ENCODE peak calls at places on chromosomes 1 and 21, in four cellular contexts. R, P, Q and B are unnamed samples.

GRCh38 chr1:60886793-60887331 is 195.5 kb upstream of the NFIA start:
- DNase-seq in R (no peak), P (no peak), Q (no peak), B (peak; percentile 53)

GRCh38 chr1:94274561-94274960 is 37.2 kb upstream of the ARHGAP29 start:
- DNase-seq in R (no peak), P (no peak), Q (no peak), B (no peak)

GRCh38 chr1:198253668-198254067 is 96.9 kb downstream of the NEK7 start:
- DNase-seq in R (no peak), P (peak; percentile 50), Q (no peak), B (no peak)

GRCh38 chr21:28336299-28336698 is 656.4 kb downstream of the LTN1 start:
- DNase-seq in R (peak; percentile 16), P (no peak), Q (no peak), B (no peak)

GRCh38 chr1:33170351-33171274 is 11.2 kb downstream of the TRIM62 start:
- DNase-seq in R (no peak), P (no peak), Q (no peak), B (no peak)

GRCh38 chr21:44296916-44297315 is 2.9 kb upstream of the PFKL start:
- DNase-seq in R (no peak), P (no peak), Q (no peak), B (no peak)

GRCh38 chr1:204295666-204296065 is 64.1 kb downstream of the PLEKHA6 start:
- DNase-seq in R (peak; percentile 68), P (no peak), Q (no peak), B (no peak)

GRCh38 chr1:244234009-244234643 is 183.0 kb downstream of the ZBTB18 start:
- DNase-seq in R (no peak), P (no peak), Q (no peak), B (no peak)

GRCh38 chr1:229318056-229318455 is 24.8 kb downstream of the CCSAP start:
- DNase-seq in R (no peak), P (no peak), Q (no peak), B (no peak)

GRCh38 chr1:32494196-32494595 is 29.3 kb downstream of the ZBTB8B start:
- DNase-seq in R (no peak), P (no peak), Q (no peak), B (no peak)

GRCh38 chr1:193338194-193338593 is 151.8 kb upstream of the B3GALT2 start:
- DNase-seq in R (no peak), P (no peak), Q (no peak), B (no peak)

GRCh38 chr1:79100385-79100784 is 93.9 kb upstream of the ADGRL4 start:
- DNase-seq in R (no peak), P (no peak), Q (no peak), B (no peak)

GRCh38 chr1:43312638-43313515 is 12.1 kb downstream of the TIE1 start:
- DNase-seq in R (no peak), P (no peak), Q (no peak), B (no peak)

GRCh38 chr1:248807067-248807737 is 18.5 kb downstream of the SH3BP5L start:
- DNase-seq in R (peak; percentile 50), P (no peak), Q (peak; percentile 71), B (peak; percentile 66)

GRCh38 chr1:161791889-161792655 is 26.0 kb downstream of the ATF6 start:
- DNase-seq in R (no peak), P (no peak), Q (no peak), B (no peak)

GRCh38 chr1:26159113-26160039 is 497 bp downstream of the FAM110D start:
- DNase-seq in R (no peak), P (no peak), Q (no peak), B (no peak)

GRCh38 chr21:45607021-45607921 is 36.3 kb upstream of the PCBP3 start:
- DNase-seq in R (no peak), P (no peak), Q (no peak), B (no peak)

GRCh38 chr1:225747566-225747965 is 30.1 kb upstream of the SRP9 start:
- DNase-seq in R (no peak), P (no peak), Q (no peak), B (no peak)

GRCh38 chr21:25512095-25513086 is 94.9 kb downstream of the MRPL39 start:
- DNase-seq in R (no peak), P (no peak), Q (no peak), B (no peak)

GRCh38 chr1:24803220-24803619 is 58.0 kb downstream of the CLIC4 start:
- DNase-seq in R (no peak), P (no peak), Q (no peak), B (no peak)

GRCh38 chr1:147243228-147243685 is 773 bp downstream of the CHD1L start:
- DNase-seq in R (peak; percentile 24), P (no peak), Q (no peak), B (peak; percentile 47)

GRCh38 chr1:109713636-109714035 is 1.6 kb downstream of the GSTM5 start:
- DNase-seq in R (no peak), P (no peak), Q (peak; percentile 4), B (no peak)

GRCh38 chr21:42262826-42263225 is 43.9 kb downstream of the ABCG1 start:
- DNase-seq in R (peak; percentile 52), P (no peak), Q (no peak), B (no peak)

GRCh38 chr21:19326581-19327319 is 923.2 kb upstream of the TMPRSS15 start:
- DNase-seq in R (no peak), P (no peak), Q (no peak), B (no peak)

GRCh38 chr21:40227111-40227510 is 359.9 kb downstream of the PCP4 start:
- DNase-seq in R (no peak), P (no peak), Q (no peak), B (no peak)

DNA sequence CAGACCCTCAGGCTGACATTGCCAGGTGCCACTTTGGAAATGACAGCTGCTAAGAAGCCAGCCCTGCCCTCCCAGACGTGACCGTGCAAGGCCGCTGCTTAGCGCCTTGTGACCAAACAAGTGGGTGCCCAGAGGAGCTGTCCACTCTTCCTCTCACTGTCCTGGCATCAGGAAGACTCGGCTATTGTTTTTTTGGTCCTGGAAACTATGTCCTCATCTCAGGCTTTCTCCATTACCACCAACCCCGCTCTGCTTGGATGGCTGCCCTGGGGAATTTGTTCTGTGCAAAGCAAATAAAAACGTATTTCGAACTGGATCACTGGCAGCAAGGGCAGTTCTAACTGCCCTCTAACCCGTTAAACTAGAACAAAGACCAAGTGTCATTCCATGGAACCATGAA is 13.7 kb upstream of the TENT5C start:
- DNase-seq in R (no peak), P (no peak), Q (no peak), B (no peak)
- TF ChIP-seq ATF2 in R (no peak), P (no peak), Q (no peak), B (no peak)

DNA sequence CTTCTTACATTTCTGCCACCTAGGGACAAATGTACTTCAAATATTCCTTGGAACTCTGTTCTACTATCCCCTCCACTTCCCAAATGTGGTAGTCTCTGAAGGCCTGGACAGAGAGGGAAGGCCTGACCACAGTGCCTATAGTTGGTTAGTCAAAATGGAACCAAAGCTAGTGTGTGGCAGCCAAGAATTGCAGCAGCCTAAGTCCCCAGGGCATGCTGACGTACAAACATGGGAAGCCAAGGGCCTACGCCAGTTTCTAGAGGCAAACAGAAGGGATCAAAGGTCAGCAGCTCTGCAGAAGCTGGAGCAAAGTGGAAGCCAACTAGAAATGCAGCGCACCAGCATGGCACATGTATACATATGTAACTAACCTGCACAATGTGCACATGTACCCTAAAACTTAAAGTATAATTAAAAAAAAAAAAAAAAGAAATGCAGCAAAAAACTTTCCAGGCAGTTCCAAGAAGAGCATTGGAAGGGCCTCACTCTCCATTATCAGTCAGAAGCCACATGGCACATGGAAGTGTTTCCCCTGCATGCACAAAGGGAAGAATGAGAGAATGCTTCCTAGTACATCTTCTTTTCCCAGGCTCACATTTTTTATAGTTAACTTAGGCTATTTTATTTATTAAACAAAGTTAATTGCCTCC is 39.4 kb upstream of the GADD45A start:
- DNase-seq in R (peak; percentile 83), P (no peak), Q (no peak), B (no peak)
- TF ChIP-seq ETV6 in R (no peak), P (no peak), Q (no peak), B (no peak)

GRCh38 chr1:213300433-213300832 is 249.4 kb downstream of the RPS6KC1 start:
- DNase-seq in R (no peak), P (no peak), Q (no peak), B (no peak)

GRCh38 chr1:213303286-213303685 is 252.2 kb downstream of the RPS6KC1 start:
- DNase-seq in R (no peak), P (no peak), Q (no peak), B (peak; percentile 22)
- TF ChIP-seq ATF2 in R (no peak), P (no peak), Q (no peak), B (no peak)

DNA sequence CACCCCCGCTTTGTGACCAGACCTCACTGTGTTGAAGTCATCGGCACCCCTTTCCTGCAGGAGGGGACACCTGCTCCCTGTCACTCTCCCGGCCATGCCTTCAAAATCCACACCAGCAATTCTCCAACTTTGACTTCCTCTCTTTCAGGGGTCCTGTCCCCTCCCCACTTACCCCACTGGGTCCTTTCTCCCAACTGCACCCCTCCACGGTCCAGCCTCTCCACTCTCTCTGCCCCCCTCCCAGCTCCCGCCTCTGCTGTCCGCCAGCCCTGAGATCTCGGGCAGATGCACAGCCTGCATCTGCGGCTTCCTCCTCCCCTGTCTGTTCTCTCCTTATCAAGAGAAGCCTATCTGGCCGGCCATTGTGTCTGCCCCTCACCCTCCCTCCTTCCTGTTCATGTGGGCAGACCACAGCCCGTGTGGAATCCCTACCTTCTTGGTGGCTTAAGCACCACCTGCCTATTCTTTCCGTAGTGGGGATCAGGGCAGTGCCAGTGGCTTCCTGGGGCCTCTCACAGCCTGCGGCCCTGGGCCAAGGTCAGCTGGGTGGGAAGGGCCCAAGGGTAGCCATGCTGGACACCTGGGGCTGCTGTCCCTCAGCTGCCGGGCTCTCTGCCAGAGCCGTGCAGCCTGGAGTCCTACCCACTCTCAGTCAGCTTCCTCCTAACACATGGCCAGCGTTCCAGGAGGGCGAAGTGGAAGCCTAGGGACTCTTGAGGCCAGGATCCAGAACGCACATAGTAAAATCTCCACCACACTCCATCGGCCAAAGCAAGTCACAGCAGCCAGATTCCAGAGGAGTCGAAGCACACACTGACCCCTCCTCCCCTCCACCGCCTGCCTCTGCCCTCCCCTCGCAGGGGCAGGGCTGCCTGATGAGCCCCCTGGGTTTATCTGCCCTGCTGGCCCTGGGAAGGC is 5.1 kb upstream of the HES4 start:
- DNase-seq in R (no peak), P (no peak), Q (peak; percentile 72), B (no peak)
- TF ChIP-seq ETV6 in R (peak; percentile 20), P (no peak), Q (no peak), B (no peak)

DNA sequence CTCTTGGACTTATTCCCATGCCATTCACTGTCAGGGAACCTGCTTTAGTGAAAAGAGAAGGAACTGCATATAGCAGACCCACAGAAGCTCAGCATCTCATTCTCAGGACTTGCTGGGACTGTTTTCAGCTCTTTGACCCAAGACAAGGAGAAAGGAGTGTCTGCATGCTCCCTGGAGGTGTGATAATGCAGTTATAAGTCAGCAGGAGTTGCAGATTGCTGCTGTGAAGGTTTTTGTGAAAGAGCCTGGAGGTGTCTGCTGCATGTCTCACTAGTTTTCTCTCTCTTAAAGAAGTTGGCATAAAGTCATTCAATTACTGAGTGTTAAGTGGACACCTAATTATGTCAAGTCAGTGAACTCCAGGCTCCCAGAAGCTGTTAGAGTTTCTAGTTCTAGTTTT is 343.4 kb downstream of the BRINP2 start:
- DNase-seq in R (no peak), P (no peak), Q (no peak), B (no peak)
- TF ChIP-seq ATF2 in R (no peak), P (no peak), Q (no peak), B (no peak)